ENCODE peak calls at places on chromosome 11, in ten cellular contexts. One of them, this sample, is unnamed.

GRCh38 chr11:83235825-83236224 is 42.3 kb downstream of the ANKRD42 start:
- DNase-seq in HEK293T: no peak
- DNase-seq in bronchial epithelial cell: no peak
- DNase-seq in cardiac muscle cell: peak
- DNase-seq in WERI-Rb-1: no peak
- DNase-seq in NCI-H1092: no peak
- DNase-seq in NCI-H460: no peak
- DNase-seq in SHP77 treated with DMSO at 0.1 percent for 48 hours: no peak
- DNase-seq in IMR-90: peak
- DNase-seq in esophagus squamous epithelium: no peak
- DNase-seq in this sample: no peak

GRCh38 chr11:115672999-115673411 is 168.8 kb upstream of the CADM1 start:
- DNase-seq in WERI-Rb-1: peak
- DNase-seq in esophagus squamous epithelium: no peak
- DNase-seq in SHP77 treated with DMSO at 0.1 percent for 48 hours: no peak
- DNase-seq in IMR-90: peak
- DNase-seq in NCI-H460: no peak
- DNase-seq in cardiac muscle cell: no peak
- DNase-seq in bronchial epithelial cell: peak
- DNase-seq in NCI-H1092: no peak
- DNase-seq in HEK293T: no peak
- DNase-seq in this sample: peak

GRCh38 chr11:80773919-80774318 is 1333.1 kb upstream of the TENM4 start:
- DNase-seq in esophagus squamous epithelium: no peak
- DNase-seq in NCI-H1092: no peak
- DNase-seq in WERI-Rb-1: no peak
- DNase-seq in HEK293T: no peak
- DNase-seq in cardiac muscle cell: no peak
- DNase-seq in IMR-90: no peak
- DNase-seq in bronchial epithelial cell: no peak
- DNase-seq in NCI-H460: no peak
- DNase-seq in SHP77 treated with DMSO at 0.1 percent for 48 hours: no peak
- DNase-seq in this sample: no peak

GRCh38 chr11:69333906-69334305 is 40.0 kb downstream of the MYEOV start:
- DNase-seq in IMR-90: peak
- DNase-seq in SHP77 treated with DMSO at 0.1 percent for 48 hours: no peak
- DNase-seq in WERI-Rb-1: no peak
- DNase-seq in NCI-H1092: no peak
- DNase-seq in esophagus squamous epithelium: no peak
- DNase-seq in HEK293T: no peak
- DNase-seq in bronchial epithelial cell: no peak
- DNase-seq in NCI-H460: no peak
- DNase-seq in cardiac muscle cell: no peak
- DNase-seq in this sample: no peak

GRCh38 chr11:75560644-75561043 is 1.4 kb upstream of the SERPINH1 start:
- DNase-seq in esophagus squamous epithelium: no peak
- DNase-seq in bronchial epithelial cell: no peak
- DNase-seq in NCI-H460: no peak
- DNase-seq in IMR-90: peak
- DNase-seq in NCI-H1092: no peak
- DNase-seq in cardiac muscle cell: no peak
- DNase-seq in WERI-Rb-1: no peak
- DNase-seq in SHP77 treated with DMSO at 0.1 percent for 48 hours: no peak
- DNase-seq in HEK293T: no peak
- DNase-seq in this sample: no peak

GRCh38 chr11:116860303-116860702 is 22.9 kb upstream of the APOA1 start:
- DNase-seq in SHP77 treated with DMSO at 0.1 percent for 48 hours: no peak
- DNase-seq in HEK293T: no peak
- DNase-seq in cardiac muscle cell: no peak
- DNase-seq in IMR-90: no peak
- DNase-seq in bronchial epithelial cell: no peak
- DNase-seq in WERI-Rb-1: no peak
- DNase-seq in NCI-H460: no peak
- DNase-seq in NCI-H1092: no peak
- DNase-seq in esophagus squamous epithelium: no peak
- DNase-seq in this sample: no peak

GRCh38 chr11:2534131-2534956 is 89.5 kb downstream of the KCNQ1 start:
- DNase-seq in WERI-Rb-1: no peak
- DNase-seq in cardiac muscle cell: no peak
- DNase-seq in NCI-H460: no peak
- DNase-seq in esophagus squamous epithelium: no peak
- DNase-seq in SHP77 treated with DMSO at 0.1 percent for 48 hours: no peak
- DNase-seq in bronchial epithelial cell: peak
- DNase-seq in IMR-90: no peak
- DNase-seq in HEK293T: no peak
- DNase-seq in NCI-H1092: no peak
- DNase-seq in this sample: no peak

GRCh38 chr11:106286881-106287504 is 209.5 kb downstream of the AASDHPPT start:
- DNase-seq in SHP77 treated with DMSO at 0.1 percent for 48 hours: no peak
- DNase-seq in NCI-H1092: no peak
- DNase-seq in bronchial epithelial cell: no peak
- DNase-seq in cardiac muscle cell: peak
- DNase-seq in HEK293T: no peak
- DNase-seq in esophagus squamous epithelium: no peak
- DNase-seq in NCI-H460: no peak
- DNase-seq in WERI-Rb-1: peak
- DNase-seq in IMR-90: no peak
- DNase-seq in this sample: peak

GRCh38 chr11:46369458-46370152 is 11.9 kb upstream of the MDK start:
- DNase-seq in bronchial epithelial cell: no peak
- DNase-seq in NCI-H460: no peak
- DNase-seq in WERI-Rb-1: peak
- DNase-seq in SHP77 treated with DMSO at 0.1 percent for 48 hours: no peak
- DNase-seq in HEK293T: peak
- DNase-seq in esophagus squamous epithelium: no peak
- DNase-seq in IMR-90: peak
- DNase-seq in cardiac muscle cell: peak
- DNase-seq in NCI-H1092: no peak
- DNase-seq in this sample: no peak

GRCh38 chr11:64839887-64840782 is 4.3 kb downstream of the CDC42BPG start:
- DNase-seq in cardiac muscle cell: no peak
- DNase-seq in NCI-H460: no peak
- DNase-seq in HEK293T: no peak
- DNase-seq in SHP77 treated with DMSO at 0.1 percent for 48 hours: no peak
- DNase-seq in esophagus squamous epithelium: no peak
- DNase-seq in bronchial epithelial cell: no peak
- DNase-seq in IMR-90: no peak
- DNase-seq in WERI-Rb-1: no peak
- DNase-seq in NCI-H1092: no peak
- DNase-seq in this sample: no peak

This sample was measured in DMS 273 treated with DMSO at 0.1 percent for 48 hours.